ENCODE peak calls at places on chromosomes 11 and 22, in ten cellular contexts. One of them, this sample, is unnamed.

GRCh38 chr11:86248609-86249008 is 4.1 kb downstream of the EED start:
- DNase-seq in esophagus muscularis mucosa: no peak
- DNase-seq in HCT116: no peak
- DNase-seq in activated CD4-positive, alpha-beta T cell treated with anti-CD3 and anti-CD28 coated beads for 36 hours: peak
- DNase-seq in sigmoid colon: no peak
- DNase-seq in adrenal gland: no peak
- DNase-seq in NCI-H1436: no peak
- DNase-seq in HT-29: no peak
- DNase-seq in NCI-H2171: no peak
- DNase-seq in effector CD8-positive, alpha-beta T cell: no peak
- DNase-seq in this sample: no peak

GRCh38 chr11:100753144-100753543 is 66.1 kb downstream of the ARHGAP42 start:
- DNase-seq in esophagus muscularis mucosa: no peak
- DNase-seq in HCT116: no peak
- DNase-seq in activated CD4-positive, alpha-beta T cell treated with anti-CD3 and anti-CD28 coated beads for 36 hours: no peak
- DNase-seq in sigmoid colon: no peak
- DNase-seq in adrenal gland: no peak
- DNase-seq in NCI-H1436: no peak
- DNase-seq in HT-29: peak
- DNase-seq in NCI-H2171: no peak
- DNase-seq in effector CD8-positive, alpha-beta T cell: no peak
- DNase-seq in this sample: no peak

GRCh38 chr11:120637131-120637530 is 125.6 kb downstream of the GRIK4 start:
- DNase-seq in esophagus muscularis mucosa: no peak
- DNase-seq in HCT116: no peak
- DNase-seq in activated CD4-positive, alpha-beta T cell treated with anti-CD3 and anti-CD28 coated beads for 36 hours: no peak
- DNase-seq in sigmoid colon: no peak
- DNase-seq in adrenal gland: no peak
- DNase-seq in NCI-H1436: no peak
- DNase-seq in HT-29: no peak
- DNase-seq in NCI-H2171: no peak
- DNase-seq in effector CD8-positive, alpha-beta T cell: no peak
- DNase-seq in this sample: no peak

GRCh38 chr11:47689480-47689879 is 25.7 kb downstream of the AGBL2 start:
- DNase-seq in esophagus muscularis mucosa: no peak
- DNase-seq in HCT116: no peak
- DNase-seq in activated CD4-positive, alpha-beta T cell treated with anti-CD3 and anti-CD28 coated beads for 36 hours: no peak
- DNase-seq in sigmoid colon: no peak
- DNase-seq in adrenal gland: no peak
- DNase-seq in NCI-H1436: no peak
- DNase-seq in HT-29: no peak
- DNase-seq in NCI-H2171: no peak
- DNase-seq in effector CD8-positive, alpha-beta T cell: no peak
- DNase-seq in this sample: no peak

GRCh38 chr11:103880968-103881367 is 155.5 kb upstream of the DDI1 start:
- DNase-seq in esophagus muscularis mucosa: no peak
- DNase-seq in HCT116: no peak
- DNase-seq in activated CD4-positive, alpha-beta T cell treated with anti-CD3 and anti-CD28 coated beads for 36 hours: no peak
- DNase-seq in sigmoid colon: no peak
- DNase-seq in adrenal gland: no peak
- DNase-seq in NCI-H1436: no peak
- DNase-seq in HT-29: no peak
- DNase-seq in NCI-H2171: no peak
- DNase-seq in effector CD8-positive, alpha-beta T cell: no peak
- DNase-seq in this sample: no peak

GRCh38 chr11:34495724-34496377 is 17.7 kb downstream of the ELF5 start:
- DNase-seq in esophagus muscularis mucosa: no peak
- DNase-seq in HCT116: peak
- DNase-seq in activated CD4-positive, alpha-beta T cell treated with anti-CD3 and anti-CD28 coated beads for 36 hours: no peak
- DNase-seq in sigmoid colon: no peak
- DNase-seq in adrenal gland: no peak
- DNase-seq in NCI-H1436: no peak
- DNase-seq in HT-29: no peak
- DNase-seq in NCI-H2171: no peak
- DNase-seq in effector CD8-positive, alpha-beta T cell: no peak
- DNase-seq in this sample: no peak

GRCh38 chr11:65431452-65432132 is 9.0 kb downstream of the NEAT1 start:
- DNase-seq in esophagus muscularis mucosa: no peak
- DNase-seq in HCT116: no peak
- DNase-seq in activated CD4-positive, alpha-beta T cell treated with anti-CD3 and anti-CD28 coated beads for 36 hours: peak
- DNase-seq in sigmoid colon: no peak
- DNase-seq in adrenal gland: peak
- DNase-seq in NCI-H1436: no peak
- DNase-seq in HT-29: peak
- DNase-seq in NCI-H2171: no peak
- DNase-seq in effector CD8-positive, alpha-beta T cell: no peak
- DNase-seq in this sample: no peak

GRCh38 chr11:57619331-57619730 is 21.8 kb downstream of the SERPING1 start:
- DNase-seq in esophagus muscularis mucosa: no peak
- DNase-seq in HCT116: peak
- DNase-seq in activated CD4-positive, alpha-beta T cell treated with anti-CD3 and anti-CD28 coated beads for 36 hours: no peak
- DNase-seq in sigmoid colon: no peak
- DNase-seq in adrenal gland: no peak
- DNase-seq in NCI-H1436: no peak
- DNase-seq in HT-29: no peak
- DNase-seq in NCI-H2171: no peak
- DNase-seq in effector CD8-positive, alpha-beta T cell: no peak
- DNase-seq in this sample: no peak

GRCh38 chr11:26947904-26948639 is 45.8 kb upstream of the FIBIN start:
- DNase-seq in esophagus muscularis mucosa: no peak
- DNase-seq in HCT116: no peak
- DNase-seq in activated CD4-positive, alpha-beta T cell treated with anti-CD3 and anti-CD28 coated beads for 36 hours: no peak
- DNase-seq in sigmoid colon: no peak
- DNase-seq in adrenal gland: no peak
- DNase-seq in NCI-H1436: no peak
- DNase-seq in HT-29: no peak
- DNase-seq in NCI-H2171: no peak
- DNase-seq in effector CD8-positive, alpha-beta T cell: no peak
- DNase-seq in this sample: no peak

GRCh38 chr11:115459563-115459962 is 44.7 kb downstream of the CADM1 start:
- DNase-seq in esophagus muscularis mucosa: no peak
- DNase-seq in HCT116: no peak
- DNase-seq in activated CD4-positive, alpha-beta T cell treated with anti-CD3 and anti-CD28 coated beads for 36 hours: no peak
- DNase-seq in sigmoid colon: no peak
- DNase-seq in adrenal gland: no peak
- DNase-seq in NCI-H1436: no peak
- DNase-seq in HT-29: no peak
- DNase-seq in NCI-H2171: no peak
- DNase-seq in effector CD8-positive, alpha-beta T cell: no peak
- DNase-seq in this sample: no peak

GRCh38 chr11:119337581-119338317 is 2.9 kb downstream of the C1QTNF5 start:
- DNase-seq in esophagus muscularis mucosa: no peak
- DNase-seq in HCT116: no peak
- DNase-seq in activated CD4-positive, alpha-beta T cell treated with anti-CD3 and anti-CD28 coated beads for 36 hours: no peak
- DNase-seq in sigmoid colon: peak
- DNase-seq in adrenal gland: no peak
- DNase-seq in NCI-H1436: no peak
- DNase-seq in HT-29: peak
- DNase-seq in NCI-H2171: no peak
- DNase-seq in effector CD8-positive, alpha-beta T cell: no peak
- DNase-seq in this sample: peak

GRCh38 chr11:57407941-57408475 is 17.6 kb upstream of the PRG2 start:
- DNase-seq in esophagus muscularis mucosa: no peak
- DNase-seq in HCT116: no peak
- DNase-seq in activated CD4-positive, alpha-beta T cell treated with anti-CD3 and anti-CD28 coated beads for 36 hours: no peak
- DNase-seq in sigmoid colon: no peak
- DNase-seq in adrenal gland: no peak
- DNase-seq in NCI-H1436: no peak
- DNase-seq in HT-29: no peak
- DNase-seq in NCI-H2171: no peak
- DNase-seq in effector CD8-positive, alpha-beta T cell: no peak
- DNase-seq in this sample: no peak

GRCh38 chr22:49540084-49540483 is 287.6 kb downstream of the BRD1 start:
- DNase-seq in esophagus muscularis mucosa: no peak
- DNase-seq in HCT116: no peak
- DNase-seq in activated CD4-positive, alpha-beta T cell treated with anti-CD3 and anti-CD28 coated beads for 36 hours: no peak
- DNase-seq in sigmoid colon: peak
- DNase-seq in adrenal gland: no peak
- DNase-seq in NCI-H1436: no peak
- DNase-seq in HT-29: no peak
- DNase-seq in NCI-H2171: no peak
- DNase-seq in effector CD8-positive, alpha-beta T cell: no peak
- DNase-seq in this sample: no peak

GRCh38 chr11:118147502-118147901 is 5.1 kb downstream of the SCN4B start:
- DNase-seq in esophagus muscularis mucosa: no peak
- DNase-seq in HCT116: no peak
- DNase-seq in activated CD4-positive, alpha-beta T cell treated with anti-CD3 and anti-CD28 coated beads for 36 hours: no peak
- DNase-seq in sigmoid colon: no peak
- DNase-seq in adrenal gland: no peak
- DNase-seq in NCI-H1436: no peak
- DNase-seq in HT-29: no peak
- DNase-seq in NCI-H2171: no peak
- DNase-seq in effector CD8-positive, alpha-beta T cell: no peak
- DNase-seq in this sample: no peak

GRCh38 chr11:47179655-47179991 is 2.9 kb upstream of the ARFGAP2 start:
- DNase-seq in esophagus muscularis mucosa: no peak
- DNase-seq in HCT116: no peak
- DNase-seq in activated CD4-positive, alpha-beta T cell treated with anti-CD3 and anti-CD28 coated beads for 36 hours: peak
- DNase-seq in sigmoid colon: no peak
- DNase-seq in adrenal gland: peak
- DNase-seq in NCI-H1436: peak
- DNase-seq in HT-29: peak
- DNase-seq in NCI-H2171: no peak
- DNase-seq in effector CD8-positive, alpha-beta T cell: no peak
- DNase-seq in this sample: no peak

GRCh38 chr11:9568854-9569587 is 4.4 kb upstream of the WEE1 start:
- DNase-seq in esophagus muscularis mucosa: no peak
- DNase-seq in HCT116: peak
- DNase-seq in activated CD4-positive, alpha-beta T cell treated with anti-CD3 and anti-CD28 coated beads for 36 hours: no peak
- DNase-seq in sigmoid colon: peak
- DNase-seq in adrenal gland: peak
- DNase-seq in NCI-H1436: no peak
- DNase-seq in HT-29: peak
- DNase-seq in NCI-H2171: no peak
- DNase-seq in effector CD8-positive, alpha-beta T cell: no peak
- DNase-seq in this sample: peak

GRCh38 chr11:111334495-111335123 is 36.3 kb downstream of the POU2AF3 start:
- DNase-seq in esophagus muscularis mucosa: no peak
- DNase-seq in HCT116: no peak
- DNase-seq in activated CD4-positive, alpha-beta T cell treated with anti-CD3 and anti-CD28 coated beads for 36 hours: no peak
- DNase-seq in sigmoid colon: no peak
- DNase-seq in adrenal gland: no peak
- DNase-seq in NCI-H1436: peak
- DNase-seq in HT-29: peak
- DNase-seq in NCI-H2171: peak
- DNase-seq in effector CD8-positive, alpha-beta T cell: no peak
- DNase-seq in this sample: no peak

GRCh38 chr22:49178246-49179005 is 649.2 kb downstream of the BRD1 start:
- DNase-seq in esophagus muscularis mucosa: no peak
- DNase-seq in HCT116: no peak
- DNase-seq in activated CD4-positive, alpha-beta T cell treated with anti-CD3 and anti-CD28 coated beads for 36 hours: no peak
- DNase-seq in sigmoid colon: no peak
- DNase-seq in adrenal gland: no peak
- DNase-seq in NCI-H1436: no peak
- DNase-seq in HT-29: no peak
- DNase-seq in NCI-H2171: no peak
- DNase-seq in effector CD8-positive, alpha-beta T cell: no peak
- DNase-seq in this sample: no peak

GRCh38 chr22:33873666-33874065 is 46.6 kb downstream of the LARGE1 start:
- DNase-seq in esophagus muscularis mucosa: no peak
- DNase-seq in HCT116: no peak
- DNase-seq in activated CD4-positive, alpha-beta T cell treated with anti-CD3 and anti-CD28 coated beads for 36 hours: no peak
- DNase-seq in sigmoid colon: no peak
- DNase-seq in adrenal gland: no peak
- DNase-seq in NCI-H1436: no peak
- DNase-seq in HT-29: no peak
- DNase-seq in NCI-H2171: no peak
- DNase-seq in effector CD8-positive, alpha-beta T cell: no peak
- DNase-seq in this sample: no peak

GRCh38 chr11:35247428-35247827 is 108.5 kb downstream of the CD44 start:
- DNase-seq in esophagus muscularis mucosa: no peak
- DNase-seq in HCT116: no peak
- DNase-seq in activated CD4-positive, alpha-beta T cell treated with anti-CD3 and anti-CD28 coated beads for 36 hours: peak
- DNase-seq in sigmoid colon: no peak
- DNase-seq in adrenal gland: no peak
- DNase-seq in NCI-H1436: no peak
- DNase-seq in HT-29: no peak
- DNase-seq in NCI-H2171: no peak
- DNase-seq in effector CD8-positive, alpha-beta T cell: peak
- DNase-seq in this sample: no peak

GRCh38 chr11:34213366-34213765 is 107.9 kb downstream of the NAT10 start:
- DNase-seq in esophagus muscularis mucosa: no peak
- DNase-seq in HCT116: no peak
- DNase-seq in activated CD4-positive, alpha-beta T cell treated with anti-CD3 and anti-CD28 coated beads for 36 hours: no peak
- DNase-seq in sigmoid colon: no peak
- DNase-seq in adrenal gland: no peak
- DNase-seq in NCI-H1436: no peak
- DNase-seq in HT-29: no peak
- DNase-seq in NCI-H2171: no peak
- DNase-seq in effector CD8-positive, alpha-beta T cell: no peak
- DNase-seq in this sample: no peak

GRCh38 chr22:29073618-29074275 is 912 bp downstream of the KREMEN1 start:
- DNase-seq in esophagus muscularis mucosa: no peak
- DNase-seq in HCT116: no peak
- DNase-seq in activated CD4-positive, alpha-beta T cell treated with anti-CD3 and anti-CD28 coated beads for 36 hours: peak
- DNase-seq in sigmoid colon: no peak
- DNase-seq in adrenal gland: peak
- DNase-seq in NCI-H1436: no peak
- DNase-seq in HT-29: peak
- DNase-seq in NCI-H2171: peak
- DNase-seq in effector CD8-positive, alpha-beta T cell: no peak
- DNase-seq in this sample: no peak

GRCh38 chr22:47400701-47401591 is 638.5 kb downstream of the TBC1D22A start:
- DNase-seq in esophagus muscularis mucosa: no peak
- DNase-seq in HCT116: no peak
- DNase-seq in activated CD4-positive, alpha-beta T cell treated with anti-CD3 and anti-CD28 coated beads for 36 hours: no peak
- DNase-seq in sigmoid colon: no peak
- DNase-seq in adrenal gland: no peak
- DNase-seq in NCI-H1436: no peak
- DNase-seq in HT-29: no peak
- DNase-seq in NCI-H2171: no peak
- DNase-seq in effector CD8-positive, alpha-beta T cell: no peak
- DNase-seq in this sample: no peak

GRCh38 chr11:64712430-64713030 is 10.5 kb downstream of the NRXN2 start:
- DNase-seq in esophagus muscularis mucosa: no peak
- DNase-seq in HCT116: no peak
- DNase-seq in activated CD4-positive, alpha-beta T cell treated with anti-CD3 and anti-CD28 coated beads for 36 hours: no peak
- DNase-seq in sigmoid colon: no peak
- DNase-seq in adrenal gland: no peak
- DNase-seq in NCI-H1436: no peak
- DNase-seq in HT-29: no peak
- DNase-seq in NCI-H2171: no peak
- DNase-seq in effector CD8-positive, alpha-beta T cell: no peak
- DNase-seq in this sample: no peak

GRCh38 chr22:23181763-23182288 is 1.5 kb downstream of the BCR start:
- DNase-seq in esophagus muscularis mucosa: no peak
- DNase-seq in HCT116: no peak
- DNase-seq in activated CD4-positive, alpha-beta T cell treated with anti-CD3 and anti-CD28 coated beads for 36 hours: peak
- DNase-seq in sigmoid colon: no peak
- DNase-seq in adrenal gland: no peak
- DNase-seq in NCI-H1436: no peak
- DNase-seq in HT-29: no peak
- DNase-seq in NCI-H2171: no peak
- DNase-seq in effector CD8-positive, alpha-beta T cell: no peak
- DNase-seq in this sample: no peak

GRCh38 chr11:35525501-35526175 is at the start of gene PAMR1:
- DNase-seq in esophagus muscularis mucosa: peak
- DNase-seq in HCT116: no peak
- DNase-seq in activated CD4-positive, alpha-beta T cell treated with anti-CD3 and anti-CD28 coated beads for 36 hours: peak
- DNase-seq in sigmoid colon: peak
- DNase-seq in adrenal gland: peak
- DNase-seq in NCI-H1436: no peak
- DNase-seq in HT-29: no peak
- DNase-seq in NCI-H2171: peak
- DNase-seq in effector CD8-positive, alpha-beta T cell: no peak
- DNase-seq in this sample: peak

GRCh38 chr22:31080848-31081649 is at the start of gene SMTN:
- DNase-seq in esophagus muscularis mucosa: peak
- DNase-seq in HCT116: peak
- DNase-seq in activated CD4-positive, alpha-beta T cell treated with anti-CD3 and anti-CD28 coated beads for 36 hours: peak
- DNase-seq in sigmoid colon: peak
- DNase-seq in adrenal gland: peak
- DNase-seq in NCI-H1436: peak
- DNase-seq in HT-29: peak
- DNase-seq in NCI-H2171: peak
- DNase-seq in effector CD8-positive, alpha-beta T cell: peak
- DNase-seq in this sample: peak

GRCh38 chr11:19664896-19665548 is 47.6 kb upstream of the NAV2 start:
- DNase-seq in esophagus muscularis mucosa: no peak
- DNase-seq in HCT116: no peak
- DNase-seq in activated CD4-positive, alpha-beta T cell treated with anti-CD3 and anti-CD28 coated beads for 36 hours: no peak
- DNase-seq in sigmoid colon: no peak
- DNase-seq in adrenal gland: no peak
- DNase-seq in NCI-H1436: no peak
- DNase-seq in HT-29: no peak
- DNase-seq in NCI-H2171: peak
- DNase-seq in effector CD8-positive, alpha-beta T cell: no peak
- DNase-seq in this sample: no peak